ENCODE peak calls at places on chromosomes 11 and 22, in four cellular contexts. Q is A673, D is brain microvascular endothelial cell, S is cardiac muscle cell. H is an unnamed sample.

GRCh38 chr11:73178092-73178539 is 36.0 kb upstream of the FCHSD2 start:
- DNase-seq in Q (peak), D (peak), S (peak), H (peak)

GRCh38 chr11:126328001-126328390 is 24.1 kb downstream of the DCPS start:
- DNase-seq in Q (no peak), D (no peak), S (no peak), H (no peak)

GRCh38 chr11:31974737-31975136 is 116.1 kb upstream of the RCN1 start:
- DNase-seq in Q (no peak), D (peak), S (no peak), H (no peak)

GRCh38 chr11:3615998-3616397 is 25.8 kb downstream of the ART5 start:
- DNase-seq in Q (no peak), D (no peak), S (no peak), H (no peak)

GRCh38 chr11:75505966-75506692 is 19.6 kb downstream of the GDPD5 start:
- DNase-seq in Q (no peak), D (no peak), S (peak), H (no peak)

GRCh38 chr11:118572075-118572913 is at the start of gene ARCN1:
- DNase-seq in Q (peak), D (peak), S (peak), H (peak)

GRCh38 chr11:46857666-46858065 is 11.6 kb upstream of the CKAP5 start:
- DNase-seq in Q (no peak), D (no peak), S (no peak), H (no peak)

GRCh38 chr11:74730601-74731260 is 495 bp downstream of the CHRDL2 start:
- DNase-seq in Q (no peak), D (no peak), S (no peak), H (no peak)

GRCh38 chr22:49464024-49464423 is 363.6 kb downstream of the BRD1 start:
- DNase-seq in Q (no peak), D (no peak), S (no peak), H (no peak)

GRCh38 chr11:69459848-69460539 is 21.5 kb upstream of the LINC01488 start:
- DNase-seq in Q (no peak), D (no peak), S (no peak), H (no peak)

GRCh38 chr11:115961168-115962003 is 457.2 kb upstream of the CADM1 start:
- DNase-seq in Q (no peak), D (no peak), S (no peak), H (no peak)

GRCh38 chr22:23386245-23386631 is 193.9 kb downstream of the IGLL1 start:
- DNase-seq in Q (no peak), D (no peak), S (no peak), H (no peak)

GRCh38 chr11:35151896-35152295 is 12.9 kb downstream of the CD44 start:
- DNase-seq in Q (no peak), D (no peak), S (no peak), H (no peak)

GRCh38 chr11:13983081-13983751 is 20.7 kb downstream of the SPON1 start:
- DNase-seq in Q (no peak), D (no peak), S (no peak), H (no peak)

GRCh38 chr11:118939948-118940598 is 14.3 kb upstream of the BCL9L start:
- DNase-seq in Q (peak), D (no peak), S (no peak), H (peak)

GRCh38 chr11:22634897-22635629 is 9.4 kb upstream of the FANCF start:
- DNase-seq in Q (peak), D (peak), S (no peak), H (no peak)

GRCh38 chr11:63537293-63538101 is 889 bp downstream of the PLAAT4 start:
- DNase-seq in Q (no peak), D (no peak), S (no peak), H (no peak)

GRCh38 chr11:61514050-61514917 is 5.7 kb downstream of the LRRC10B start:
- DNase-seq in Q (no peak), D (no peak), S (no peak), H (no peak)

GRCh38 chr11:112961146-112961668 is at the start of gene NCAM1:
- DNase-seq in Q (peak), D (peak), S (peak), H (no peak)

GRCh38 chr11:78202733-78203167 is 14.0 kb downstream of the USP35 start:
- DNase-seq in Q (no peak), D (no peak), S (no peak), H (peak)

GRCh38 chr11:125147280-125147679 is 17.3 kb upstream of the PKNOX2 start:
- DNase-seq in Q (no peak), D (no peak), S (no peak), H (no peak)

GRCh38 chr11:5275369-5276110 is 5.8 kb upstream of the HBE1 start:
- DNase-seq in Q (no peak), D (no peak), S (peak), H (no peak)

GRCh38 chr11:66617148-66617814 is 851 bp downstream of the RBM14 start:
- DNase-seq in Q (no peak), D (peak), S (peak), H (no peak)

GRCh38 chr22:32557424-32557823 is 82.8 kb downstream of the FBXO7 start:
- DNase-seq in Q (no peak), D (no peak), S (no peak), H (no peak)

GRCh38 chr22:32561163-32561562 is 86.6 kb downstream of the FBXO7 start:
- DNase-seq in Q (no peak), D (no peak), S (no peak), H (no peak)

GRCh38 chr22:32556150-32556549 is 81.5 kb downstream of the FBXO7 start:
- DNase-seq in Q (no peak), D (no peak), S (no peak), H (no peak)

GRCh38 chr22:32561756-32562155 is 87.1 kb downstream of the FBXO7 start:
- DNase-seq in Q (no peak), D (no peak), S (no peak), H (no peak)

GRCh38 chr22:32558681-32559355 is 84.2 kb downstream of the FBXO7 start:
- DNase-seq in Q (no peak), D (peak), S (no peak), H (no peak)
- H3K27ac ChIP-seq in Q (no peak), D (no peak), S (no peak), H (no peak)

GRCh38 chr22:40105755-40106154 is 72.0 kb upstream of the TNRC6B start:
- DNase-seq in Q (no peak), D (no peak), S (no peak), H (no peak)

GRCh38 chr22:40112595-40112994 is 65.1 kb upstream of the TNRC6B start:
- DNase-seq in Q (no peak), D (no peak), S (no peak), H (no peak)

GRCh38 chr22:40107756-40108437 is 69.8 kb upstream of the TNRC6B start:
- DNase-seq in Q (no peak), D (no peak), S (no peak), H (no peak)

GRCh38 chr22:40111451-40111850 is 66.3 kb upstream of the TNRC6B start:
- DNase-seq in Q (no peak), D (no peak), S (no peak), H (no peak)

DNA sequence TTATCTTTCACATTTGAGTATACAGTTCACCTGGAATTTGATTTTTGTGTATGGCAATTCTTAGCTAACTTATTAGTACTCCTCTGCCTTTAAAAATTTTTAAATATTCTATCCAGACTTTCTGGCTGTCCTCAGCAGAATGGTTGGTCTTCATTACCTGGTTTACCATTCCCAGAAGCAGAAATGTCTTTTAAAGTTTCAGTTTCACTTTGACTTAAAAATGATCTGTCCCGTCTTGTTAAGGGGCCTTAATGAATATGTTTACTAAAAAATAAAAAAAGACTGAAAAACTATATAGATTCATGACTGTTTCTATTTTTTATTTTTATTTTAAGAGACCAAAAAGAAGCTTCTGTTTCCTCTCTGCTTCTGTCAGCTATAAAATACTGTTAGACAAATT is 70.5 kb upstream of the TNRC6B start:
- DNase-seq in Q (no peak), D (no peak), S (no peak), H (no peak)
- H3K4me3 ChIP-seq in Q (no peak), D (no peak), S (no peak), H (peak)

DNA sequence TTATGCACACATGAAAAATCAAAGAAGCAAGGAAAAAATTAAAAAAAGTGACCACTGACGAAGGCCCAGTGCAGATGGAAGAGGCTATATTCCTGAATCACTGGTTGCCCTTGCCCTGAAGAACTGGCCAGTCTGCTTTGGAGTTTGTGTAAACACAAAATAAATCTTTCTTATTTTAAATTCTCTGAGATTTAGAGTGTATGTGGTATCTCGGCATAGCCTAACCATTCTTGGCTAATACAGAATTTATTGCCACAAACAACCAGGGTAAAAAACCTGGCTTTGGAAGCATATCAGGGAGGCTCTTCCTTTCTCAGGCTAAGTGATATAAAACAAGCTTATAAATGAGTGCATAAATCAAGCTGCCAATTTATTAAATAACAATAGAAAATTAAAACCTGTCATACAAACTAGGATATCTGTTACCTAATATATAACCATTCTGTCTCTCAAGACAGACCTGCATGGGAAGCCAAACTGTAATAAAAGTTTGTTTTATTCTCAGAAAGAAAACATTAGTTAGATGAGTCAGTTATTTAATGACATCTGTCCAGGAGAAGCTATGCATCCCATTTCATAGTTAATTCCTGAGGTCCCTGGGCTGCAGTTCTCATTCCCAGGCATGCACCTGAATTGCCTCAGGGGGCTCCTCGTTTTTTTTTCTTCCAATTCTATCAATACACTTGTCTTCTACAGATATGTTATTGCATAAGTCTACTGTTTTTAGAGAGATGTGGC is 6.1 kb upstream of the TMEM135 start:
- DNase-seq in Q (no peak), D (no peak), S (no peak), H (no peak)
- H3K27ac ChIP-seq in Q (no peak), D (no peak), S (no peak), H (no peak)

GRCh38 chr22:26781062-26781461 is 123.7 kb downstream of the MIAT start:
- DNase-seq in Q (no peak), D (no peak), S (no peak), H (no peak)
- H3K4me3 ChIP-seq in Q (no peak), D (no peak), S (no peak), H (no peak)

GRCh38 chr11:7583248-7583647 is 69.4 kb downstream of the PPFIBP2 start:
- DNase-seq in Q (no peak), D (no peak), S (no peak), H (no peak)

GRCh38 chr11:7579226-7579825 is 65.5 kb downstream of the PPFIBP2 start:
- DNase-seq in Q (no peak), D (no peak), S (no peak), H (no peak)

GRCh38 chr11:7585816-7586215 is 72.0 kb downstream of the PPFIBP2 start:
- DNase-seq in Q (no peak), D (no peak), S (no peak), H (no peak)

GRCh38 chr11:7584910-7585309 is 71.1 kb downstream of the PPFIBP2 start:
- DNase-seq in Q (no peak), D (no peak), S (no peak), H (no peak)

DNA sequence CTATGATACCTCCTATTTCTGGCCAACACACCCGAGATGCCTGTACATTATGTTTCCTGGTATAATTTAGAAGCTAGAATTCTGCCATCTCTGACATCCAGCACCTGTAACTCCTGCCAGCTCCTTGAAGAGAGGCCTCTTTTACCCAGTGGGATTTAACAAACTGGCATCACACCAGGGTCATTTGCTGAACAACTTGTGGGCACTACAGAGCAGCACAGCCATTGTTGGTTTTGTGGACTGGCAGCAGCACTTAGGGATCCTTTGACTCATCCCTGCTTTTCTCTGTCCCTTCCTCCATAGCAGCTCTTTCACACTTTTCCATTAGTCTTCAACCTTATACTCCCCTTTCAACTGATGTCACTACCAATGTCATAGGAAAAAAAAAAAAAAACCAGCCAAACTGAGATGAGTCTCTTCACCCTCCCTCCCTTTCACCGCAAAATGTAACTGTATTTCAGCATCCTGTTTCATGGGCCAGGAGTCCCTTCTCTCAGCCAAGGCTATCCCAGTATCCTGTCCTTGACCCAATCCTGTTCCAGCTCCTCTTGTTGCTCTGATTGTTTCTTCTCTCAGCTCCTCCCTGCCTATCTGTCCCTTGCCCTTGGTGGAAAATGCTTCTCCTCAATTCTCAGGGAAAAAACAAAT is 68.7 kb downstream of the PPFIBP2 start:
- DNase-seq in Q (no peak), D (no peak), S (no peak), H (no peak)
- H3K27ac ChIP-seq in Q (no peak), D (no peak), S (no peak), H (no peak)